ENCODE peak calls at places on chromosome 7, in seven cellular contexts. One of them, this sample, is unnamed.

GRCh38 chr7:94639384-94639783 is 16.5 kb downstream of the SGCE start:
- DNase-seq in heart left ventricle: no peak
- DNase-seq in kidney: no peak
- DNase-seq in lower leg skin: no peak
- DNase-seq in OCI-LY7: no peak
- DNase-seq in GM12878: no peak
- DNase-seq in GM06990: no peak
- DNase-seq in this sample: no peak

GRCh38 chr7:157936976-157937375 is 600.2 kb downstream of the DNAJB6 start:
- DNase-seq in heart left ventricle: no peak
- DNase-seq in kidney: no peak
- DNase-seq in lower leg skin: peak; percentile 34
- DNase-seq in OCI-LY7: no peak
- DNase-seq in GM12878: no peak
- DNase-seq in GM06990: no peak
- DNase-seq in this sample: no peak

GRCh38 chr7:134246347-134246746 is 70.4 kb downstream of the SLC35B4 start:
- DNase-seq in heart left ventricle: no peak
- DNase-seq in kidney: no peak
- DNase-seq in lower leg skin: no peak
- DNase-seq in OCI-LY7: peak; percentile 55
- DNase-seq in GM12878: no peak
- DNase-seq in GM06990: no peak
- DNase-seq in this sample: no peak

GRCh38 chr7:13042605-13043236 is 355.3 kb downstream of the ARL4A start:
- DNase-seq in heart left ventricle: no peak
- DNase-seq in kidney: no peak
- DNase-seq in lower leg skin: no peak
- DNase-seq in OCI-LY7: no peak
- DNase-seq in GM12878: no peak
- DNase-seq in GM06990: no peak
- DNase-seq in this sample: no peak

GRCh38 chr7:122802211-122802833 is 83.9 kb downstream of the CADPS2 start:
- DNase-seq in heart left ventricle: peak; percentile 33
- DNase-seq in kidney: no peak
- DNase-seq in lower leg skin: no peak
- DNase-seq in OCI-LY7: no peak
- DNase-seq in GM12878: no peak
- DNase-seq in GM06990: no peak
- DNase-seq in this sample: no peak

GRCh38 chr7:108132551-108133265 is 2.5 kb upstream of the LAMB4 start:
- DNase-seq in heart left ventricle: no peak
- DNase-seq in kidney: no peak
- DNase-seq in lower leg skin: no peak
- DNase-seq in OCI-LY7: no peak
- DNase-seq in GM12878: no peak
- DNase-seq in GM06990: no peak
- DNase-seq in this sample: no peak

GRCh38 chr7:108202743-108203142 is 72.6 kb upstream of the LAMB4 start:
- DNase-seq in heart left ventricle: no peak
- DNase-seq in kidney: no peak
- DNase-seq in lower leg skin: no peak
- DNase-seq in OCI-LY7: no peak
- DNase-seq in GM12878: no peak
- DNase-seq in GM06990: no peak
- DNase-seq in this sample: no peak

GRCh38 chr7:65269150-65269856 is 104.4 kb upstream of the ZNF92 start:
- DNase-seq in heart left ventricle: no peak
- DNase-seq in kidney: peak; percentile 72
- DNase-seq in lower leg skin: no peak
- DNase-seq in OCI-LY7: peak; percentile 94
- DNase-seq in GM12878: peak; percentile 73
- DNase-seq in GM06990: peak; percentile 81
- DNase-seq in this sample: no peak

GRCh38 chr7:73612598-73613269 is 11.6 kb downstream of the MLXIPL start:
- DNase-seq in heart left ventricle: no peak
- DNase-seq in kidney: peak; percentile 39
- DNase-seq in lower leg skin: no peak
- DNase-seq in OCI-LY7: no peak
- DNase-seq in GM12878: no peak
- DNase-seq in GM06990: no peak
- DNase-seq in this sample: no peak

GRCh38 chr7:27605689-27606269 is 56.9 kb downstream of the HIBADH start:
- DNase-seq in heart left ventricle: no peak
- DNase-seq in kidney: no peak
- DNase-seq in lower leg skin: no peak
- DNase-seq in OCI-LY7: peak; percentile 28
- DNase-seq in GM12878: no peak
- DNase-seq in GM06990: no peak
- DNase-seq in this sample: no peak

GRCh38 chr7:140182917-140183316 is 6.1 kb upstream of the KDM7A start:
- DNase-seq in heart left ventricle: no peak
- DNase-seq in kidney: no peak
- DNase-seq in lower leg skin: no peak
- DNase-seq in OCI-LY7: no peak
- DNase-seq in GM12878: no peak
- DNase-seq in GM06990: no peak
- DNase-seq in this sample: no peak

GRCh38 chr7:28722684-28723083 is 235.4 kb downstream of the TRIL start:
- DNase-seq in heart left ventricle: no peak
- DNase-seq in kidney: no peak
- DNase-seq in lower leg skin: no peak
- DNase-seq in OCI-LY7: no peak
- DNase-seq in GM12878: no peak
- DNase-seq in GM06990: no peak
- DNase-seq in this sample: no peak

GRCh38 chr7:13981070-13981469 is 8.4 kb downstream of the ETV1 start:
- DNase-seq in heart left ventricle: peak; percentile 63
- DNase-seq in kidney: no peak
- DNase-seq in lower leg skin: no peak
- DNase-seq in OCI-LY7: no peak
- DNase-seq in GM12878: no peak
- DNase-seq in GM06990: no peak
- DNase-seq in this sample: no peak

GRCh38 chr7:46557295-46557711 is 636.2 kb upstream of the IGFBP3 start:
- DNase-seq in heart left ventricle: no peak
- DNase-seq in kidney: peak; percentile 71
- DNase-seq in lower leg skin: no peak
- DNase-seq in OCI-LY7: no peak
- DNase-seq in GM12878: no peak
- DNase-seq in GM06990: no peak
- DNase-seq in this sample: no peak

GRCh38 chr7:101562531-101563197 is 66.4 kb downstream of the MYL10 start:
- DNase-seq in heart left ventricle: no peak
- DNase-seq in kidney: peak; percentile 32
- DNase-seq in lower leg skin: peak; percentile 59
- DNase-seq in OCI-LY7: no peak
- DNase-seq in GM12878: no peak
- DNase-seq in GM06990: no peak
- DNase-seq in this sample: no peak

GRCh38 chr7:84633-85020 is 107.7 kb upstream of the FAM20C start:
- DNase-seq in heart left ventricle: no peak
- DNase-seq in kidney: no peak
- DNase-seq in lower leg skin: peak; percentile 57
- DNase-seq in OCI-LY7: no peak
- DNase-seq in GM12878: no peak
- DNase-seq in GM06990: no peak
- DNase-seq in this sample: no peak

GRCh38 chr7:131959106-131959812 is 402.8 kb upstream of the PODXL start:
- DNase-seq in heart left ventricle: no peak
- DNase-seq in kidney: no peak
- DNase-seq in lower leg skin: peak; percentile 39
- DNase-seq in OCI-LY7: no peak
- DNase-seq in GM12878: no peak
- DNase-seq in GM06990: no peak
- DNase-seq in this sample: no peak

GRCh38 chr7:70470751-70471150 is 661.2 kb upstream of the GALNT17 start:
- DNase-seq in heart left ventricle: no peak
- DNase-seq in kidney: no peak
- DNase-seq in lower leg skin: no peak
- DNase-seq in OCI-LY7: no peak
- DNase-seq in GM12878: no peak
- DNase-seq in GM06990: no peak
- DNase-seq in this sample: no peak

GRCh38 chr7:70466725-70467364 is 665.1 kb upstream of the GALNT17 start:
- DNase-seq in heart left ventricle: no peak
- DNase-seq in kidney: no peak
- DNase-seq in lower leg skin: no peak
- DNase-seq in OCI-LY7: no peak
- DNase-seq in GM12878: no peak
- DNase-seq in GM06990: no peak
- DNase-seq in this sample: no peak

GRCh38 chr7:70474639-70475234 is 657.2 kb upstream of the GALNT17 start:
- DNase-seq in heart left ventricle: peak; percentile 25
- DNase-seq in kidney: no peak
- DNase-seq in lower leg skin: no peak
- DNase-seq in OCI-LY7: no peak
- DNase-seq in GM12878: no peak
- DNase-seq in GM06990: no peak
- DNase-seq in this sample: no peak

GRCh38 chr7:70477051-70478010 is 654.6 kb upstream of the GALNT17 start:
- DNase-seq in heart left ventricle: no peak
- DNase-seq in kidney: no peak
- DNase-seq in lower leg skin: no peak
- DNase-seq in OCI-LY7: no peak
- DNase-seq in GM12878: no peak
- DNase-seq in GM06990: no peak
- DNase-seq in this sample: no peak

GRCh38 chr7:70472580-70473239 is 659.2 kb upstream of the GALNT17 start:
- DNase-seq in heart left ventricle: no peak
- DNase-seq in kidney: no peak
- DNase-seq in lower leg skin: no peak
- DNase-seq in OCI-LY7: no peak
- DNase-seq in GM12878: no peak
- DNase-seq in GM06990: no peak
- DNase-seq in this sample: no peak
- H3K4me3 ChIP-seq in heart left ventricle: no peak overlapping the region
- H3K4me3 ChIP-seq in kidney: no peak overlapping the region
- H3K4me3 ChIP-seq in lower leg skin: no peak overlapping the region
- H3K4me3 ChIP-seq in OCI-LY7: no peak overlapping the region
- H3K4me3 ChIP-seq in GM12878: no peak overlapping the region
- H3K4me3 ChIP-seq in GM06990: no peak overlapping the region
- H3K4me3 ChIP-seq in this sample: no peak overlapping the region

GRCh38 chr7:40580776-40581175 is 446.0 kb downstream of the SUGCT start:
- DNase-seq in heart left ventricle: no peak
- DNase-seq in kidney: no peak
- DNase-seq in lower leg skin: no peak
- DNase-seq in OCI-LY7: no peak
- DNase-seq in GM12878: no peak
- DNase-seq in GM06990: no peak
- DNase-seq in this sample: no peak

GRCh38 chr7:40583653-40584424 is 449.0 kb downstream of the SUGCT start:
- DNase-seq in heart left ventricle: peak; percentile 10
- DNase-seq in kidney: no peak
- DNase-seq in lower leg skin: no peak
- DNase-seq in OCI-LY7: no peak
- DNase-seq in GM12878: no peak
- DNase-seq in GM06990: no peak
- DNase-seq in this sample: no peak

GRCh38 chr7:40584667-40585433 is 450.0 kb downstream of the SUGCT start:
- DNase-seq in heart left ventricle: no peak
- DNase-seq in kidney: no peak
- DNase-seq in lower leg skin: no peak
- DNase-seq in OCI-LY7: no peak
- DNase-seq in GM12878: no peak
- DNase-seq in GM06990: no peak
- DNase-seq in this sample: no peak

DNA sequence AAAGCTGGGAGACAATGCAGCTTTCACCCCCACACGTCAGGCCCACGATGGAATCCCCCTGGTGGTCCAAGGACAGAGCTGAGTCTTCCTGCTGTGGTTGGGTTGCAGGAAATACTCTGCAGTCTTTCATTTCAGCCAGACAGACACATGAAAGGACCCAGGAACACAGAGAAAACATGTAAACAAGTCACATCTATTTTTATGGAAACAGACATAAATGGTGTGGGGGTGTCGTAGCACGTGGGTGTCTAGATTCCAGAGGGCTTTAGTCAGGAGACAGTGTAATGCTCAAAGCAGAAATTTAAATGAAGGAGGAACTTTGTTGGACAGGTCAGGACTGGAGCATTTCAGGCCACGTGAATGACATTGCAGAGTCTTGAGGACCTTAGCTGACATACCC is 444.6 kb downstream of the SUGCT start:
- DNase-seq in heart left ventricle: no peak
- DNase-seq in kidney: no peak
- DNase-seq in lower leg skin: no peak
- DNase-seq in OCI-LY7: no peak
- DNase-seq in GM12878: no peak
- DNase-seq in GM06990: no peak
- DNase-seq in this sample: no peak
- TF ChIP-seq CTCF in heart left ventricle: no peak
- TF ChIP-seq CTCF in kidney: no peak
- TF ChIP-seq CTCF in lower leg skin: no peak
- TF ChIP-seq CTCF in OCI-LY7: no peak
- TF ChIP-seq CTCF in GM12878: no peak
- TF ChIP-seq CTCF in GM06990: no peak
- TF ChIP-seq CTCF in this sample: no peak

DNA sequence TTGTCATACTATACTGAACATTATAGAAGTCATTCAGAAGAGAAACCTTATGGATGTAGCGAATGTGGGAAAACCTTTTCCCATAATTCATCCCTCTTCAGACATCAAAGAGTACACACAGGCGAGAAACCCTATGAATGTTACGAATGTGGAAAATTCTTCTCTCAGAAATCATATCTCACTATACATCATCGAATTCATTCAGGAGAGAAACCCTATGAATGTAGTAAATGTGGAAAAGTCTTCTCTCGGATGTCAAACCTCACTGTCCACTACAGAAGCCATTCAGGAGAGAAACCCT is 19.4 kb downstream of the RBAK start:
- DNase-seq in heart left ventricle: no peak
- DNase-seq in kidney: no peak
- DNase-seq in lower leg skin: no peak
- DNase-seq in OCI-LY7: no peak
- DNase-seq in GM12878: no peak
- DNase-seq in GM06990: no peak
- DNase-seq in this sample: no peak
- H3K4me3 ChIP-seq in heart left ventricle: no peak overlapping the region
- H3K4me3 ChIP-seq in kidney: peak overlapping the region; percentile 42
- H3K4me3 ChIP-seq in lower leg skin: no peak overlapping the region
- H3K4me3 ChIP-seq in OCI-LY7: no peak overlapping the region
- H3K4me3 ChIP-seq in GM12878: no peak overlapping the region
- H3K4me3 ChIP-seq in GM06990: no peak overlapping the region
- H3K4me3 ChIP-seq in this sample: no peak overlapping the region

DNA sequence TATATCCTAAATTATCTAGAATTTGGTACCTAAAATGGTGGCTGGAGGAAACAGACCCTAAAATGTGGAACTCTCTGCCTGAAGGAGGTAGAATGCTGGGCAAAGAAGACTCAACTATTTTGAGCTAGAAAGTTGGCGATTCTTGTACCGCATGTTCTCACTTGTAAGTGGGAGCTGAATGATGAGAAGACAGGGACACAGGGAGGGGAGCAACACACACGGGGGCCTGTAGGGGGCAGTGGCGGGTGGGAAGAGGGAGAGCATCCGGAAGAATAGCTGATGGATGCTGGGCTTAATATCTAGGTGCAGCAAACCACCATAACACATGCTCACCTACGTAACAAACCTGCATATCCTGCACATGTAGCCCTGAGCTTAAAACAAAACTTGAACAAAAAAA is 250.6 kb downstream of the CALN1 start:
- DNase-seq in heart left ventricle: no peak
- DNase-seq in kidney: no peak
- DNase-seq in lower leg skin: peak; percentile 28
- DNase-seq in OCI-LY7: no peak
- DNase-seq in GM12878: no peak
- DNase-seq in GM06990: no peak
- DNase-seq in this sample: no peak
- TF ChIP-seq CTCF in heart left ventricle: no peak
- TF ChIP-seq CTCF in kidney: no peak
- TF ChIP-seq CTCF in lower leg skin: no peak
- TF ChIP-seq CTCF in OCI-LY7: peak; percentile 59
- TF ChIP-seq CTCF in GM12878: no peak
- TF ChIP-seq CTCF in GM06990: no peak
- TF ChIP-seq CTCF in this sample: peak; percentile 10